ENCODE peak calls at places on chromosomes 6 and 20, in four cellular contexts. Y, S, G and E are unnamed samples.

GRCh38 chr6:15911753-15912504 is 217.0 kb upstream of the MYLIP start:
- DNase-seq in Y (no peak), G (no peak), S (no peak), E (no peak)

GRCh38 chr20:62429455-62430310 is 2.3 kb upstream of the RBBP8NL start:
- DNase-seq in S (no peak), Y (no peak), G (no peak), E (no peak)

GRCh38 chr20:43721429-43722152 is 5.2 kb downstream of the GTSF1L start:
- DNase-seq in S (no peak), Y (no peak), G (no peak), E (peak; percentile 95)

GRCh38 chr20:56439784-56440291 is 27.8 kb downstream of the CASS4 start:
- DNase-seq in S (no peak), Y (no peak), G (no peak), E (peak; percentile 100)

GRCh38 chr20:11445161-11445560 is 472.5 kb upstream of the BTBD3 start:
- DNase-seq in G (no peak), S (no peak), Y (no peak), E (no peak)

GRCh38 chr6:156948807-156949206 is 171.6 kb downstream of the ARID1B start:
- DNase-seq in G (no peak), S (no peak), Y (no peak), E (no peak)

GRCh38 chr6:158816329-158816728 is 2.8 kb downstream of the EZR start:
- DNase-seq in Y (no peak), S (peak; percentile 36), G (no peak), E (no peak)

GRCh38 chr6:125670586-125670985 is 78.8 kb upstream of the HEY2 start:
- DNase-seq in S (no peak), Y (no peak), G (no peak), E (peak; percentile 7)

GRCh38 chr6:75115501-75115900 is 90.4 kb downstream of the COL12A1 start:
- DNase-seq in Y (no peak), G (no peak), S (no peak), E (no peak)

GRCh38 chr6:89118931-89119330 is 1.1 kb upstream of the SRSF12 start:
- DNase-seq in S (no peak), G (no peak), Y (no peak), E (peak; percentile 13)

GRCh38 chr6:7267521-7268091 is 45.4 kb downstream of the SSR1 start:
- DNase-seq in Y (no peak), G (no peak), S (no peak), E (no peak)

GRCh38 chr6:78850621-78851020 is 16.7 kb upstream of the IRAK1BP1 start:
- DNase-seq in S (no peak), Y (no peak), G (no peak), E (no peak)

DNA sequence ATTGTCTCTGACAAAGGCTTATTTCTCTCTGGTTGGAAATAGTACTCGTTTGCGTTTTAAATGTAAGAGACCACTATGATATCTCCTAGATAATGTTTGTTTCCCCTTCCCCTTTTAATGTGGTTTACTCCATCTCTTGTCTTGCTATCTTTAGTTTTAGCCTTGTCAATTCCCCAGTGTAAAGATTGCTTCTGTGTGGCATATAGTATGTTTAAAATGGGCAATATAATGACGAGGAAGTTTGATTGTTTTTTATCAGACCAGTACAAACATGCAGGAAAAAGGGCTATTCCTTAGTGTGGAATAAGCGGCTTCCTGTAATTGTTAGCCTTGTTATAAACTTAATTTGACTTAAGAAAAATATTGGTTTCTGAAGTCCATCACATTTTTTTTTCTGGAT is 3.1 kb downstream of the QKI start:
- DNase-seq in Y (no peak), S (no peak), G (no peak), E (no peak)
- H3K4me3 ChIP-seq in Y (no peak overlapping the region), S (no peak overlapping the region), G (no peak overlapping the region), E (peak overlapping the region; percentile 95)

DNA sequence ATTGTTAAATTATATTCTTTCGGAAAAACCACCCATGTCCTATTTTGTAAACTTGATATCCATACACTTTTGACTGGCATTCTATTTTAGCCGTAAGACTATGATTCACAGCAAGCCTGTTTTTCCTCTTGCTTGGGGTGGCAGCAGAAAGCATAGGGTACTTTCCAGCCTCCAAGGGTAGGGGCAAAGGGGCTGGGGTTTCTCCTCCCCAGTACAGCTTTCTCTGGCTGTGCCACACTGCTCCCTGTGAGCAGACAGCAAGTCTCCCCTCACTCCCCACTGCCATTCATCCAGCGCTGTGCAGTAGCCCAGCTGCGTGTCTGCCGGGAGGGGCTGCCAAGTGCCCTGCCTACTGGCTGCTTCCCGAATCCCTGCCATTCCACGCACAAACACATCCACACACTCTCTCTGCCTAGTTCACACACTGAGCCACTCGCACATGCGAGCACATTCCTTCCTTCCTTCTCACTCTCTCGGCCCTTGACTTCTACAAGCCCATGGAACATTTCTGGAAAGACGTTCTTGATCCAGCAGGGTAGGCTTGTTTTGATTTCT is 2.1 kb upstream of the ESR1 start:
- DNase-seq in Y (no peak), G (no peak), S (no peak), E (peak; percentile 6)
- H3K4me3 ChIP-seq in Y (no peak overlapping the region), G (no peak overlapping the region), S (no peak overlapping the region), E (no peak overlapping the region)

DNA sequence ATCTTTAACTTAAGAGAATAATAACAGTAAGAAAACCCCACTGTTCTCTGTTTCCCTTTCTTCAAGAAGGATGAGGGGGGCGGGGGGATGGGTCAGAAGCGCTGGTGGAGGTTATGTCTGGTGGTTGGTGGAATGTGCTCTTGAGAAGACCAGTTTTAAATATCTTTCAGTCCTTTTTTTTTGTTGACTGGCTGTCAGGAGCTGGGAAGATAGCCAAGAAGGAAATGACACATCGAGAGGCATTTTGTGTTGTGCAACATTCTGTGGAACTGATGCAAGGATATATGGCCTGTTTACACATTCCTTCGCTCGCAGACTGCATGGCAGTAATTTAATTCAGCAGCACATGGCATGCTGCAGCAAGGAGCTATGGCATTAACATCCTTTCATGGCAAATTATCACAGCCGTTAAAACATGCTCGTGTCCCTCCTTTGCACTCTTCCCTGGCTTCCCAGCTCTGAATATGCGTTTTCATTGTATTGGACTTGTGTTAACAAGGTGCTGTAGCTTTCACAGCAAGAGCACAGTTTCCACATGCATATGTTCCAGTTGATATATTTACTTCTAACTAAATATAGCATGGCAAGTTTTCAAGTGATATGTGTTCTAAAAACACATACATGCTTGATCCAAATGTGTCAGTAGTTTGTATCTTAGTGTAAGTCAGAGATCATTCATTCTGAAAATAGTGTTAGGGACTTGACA is 68.2 kb upstream of the SUPT3H start:
- DNase-seq in G (no peak), Y (peak; percentile 12), S (peak; percentile 70), E (peak; percentile 89)
- H3K4me3 ChIP-seq in G (no peak overlapping the region), Y (no peak overlapping the region), S (no peak overlapping the region), E (no peak overlapping the region)

GRCh38 chr20:2799688-2800589 is 488 bp downstream of the CPXM1 start:
- DNase-seq in G (no peak), S (no peak), Y (no peak), E (no peak)

GRCh38 chr20:2800590-2801458 is at the start of gene CPXM1:
- DNase-seq in Y (no peak), S (no peak), G (no peak), E (no peak)

GRCh38 chr20:2798095-2798805 is 2.2 kb downstream of the CPXM1 start:
- DNase-seq in Y (no peak), G (no peak), S (no peak), E (no peak)

GRCh38 chr20:2798814-2799213 is 1.6 kb downstream of the CPXM1 start:
- DNase-seq in G (no peak), Y (no peak), S (no peak), E (no peak)

GRCh38 chr20:2799271-2799670 is 1.2 kb downstream of the CPXM1 start:
- DNase-seq in G (no peak), Y (no peak), S (no peak), E (no peak)
- H3K4me3 ChIP-seq in G (no peak overlapping the region), Y (peak overlapping the region; percentile 50), S (peak overlapping the region; percentile 57), E (no peak overlapping the region)

GRCh38 chr6:56733298-56733697 is 90.6 kb upstream of the DST start:
- DNase-seq in G (no peak), Y (no peak), S (no peak), E (no peak)

GRCh38 chr6:56730663-56731529 is 88.2 kb upstream of the DST start:
- DNase-seq in S (no peak), G (no peak), Y (no peak), E (no peak)

GRCh38 chr6:56729719-56730118 is 87.0 kb upstream of the DST start:
- DNase-seq in Y (no peak), S (no peak), G (no peak), E (no peak)

GRCh38 chr6:56734334-56734733 is 91.6 kb upstream of the DST start:
- DNase-seq in G (no peak), Y (no peak), S (no peak), E (no peak)

DNA sequence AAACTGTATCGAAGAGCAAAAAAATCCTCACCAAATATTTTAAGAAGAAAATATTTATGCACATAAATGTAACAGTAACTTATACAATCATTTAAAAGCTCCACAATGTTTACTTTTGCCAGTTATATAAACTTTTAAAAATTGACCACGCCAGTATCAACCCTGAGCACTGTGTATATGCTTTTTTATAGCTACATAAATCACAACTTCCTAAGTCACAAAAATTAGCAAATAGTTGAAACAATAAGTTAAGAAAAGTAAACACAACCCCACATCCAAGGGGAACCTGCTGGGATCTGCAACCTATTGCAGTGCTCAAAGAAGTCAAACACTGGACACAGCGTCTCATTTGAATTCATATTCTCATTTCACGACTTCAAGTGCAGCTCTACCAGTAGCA is 89.8 kb upstream of the DST start:
- DNase-seq in S (no peak), G (no peak), Y (no peak), E (no peak)
- H3K4me3 ChIP-seq in S (no peak overlapping the region), G (no peak overlapping the region), Y (no peak overlapping the region), E (no peak overlapping the region)

DNA sequence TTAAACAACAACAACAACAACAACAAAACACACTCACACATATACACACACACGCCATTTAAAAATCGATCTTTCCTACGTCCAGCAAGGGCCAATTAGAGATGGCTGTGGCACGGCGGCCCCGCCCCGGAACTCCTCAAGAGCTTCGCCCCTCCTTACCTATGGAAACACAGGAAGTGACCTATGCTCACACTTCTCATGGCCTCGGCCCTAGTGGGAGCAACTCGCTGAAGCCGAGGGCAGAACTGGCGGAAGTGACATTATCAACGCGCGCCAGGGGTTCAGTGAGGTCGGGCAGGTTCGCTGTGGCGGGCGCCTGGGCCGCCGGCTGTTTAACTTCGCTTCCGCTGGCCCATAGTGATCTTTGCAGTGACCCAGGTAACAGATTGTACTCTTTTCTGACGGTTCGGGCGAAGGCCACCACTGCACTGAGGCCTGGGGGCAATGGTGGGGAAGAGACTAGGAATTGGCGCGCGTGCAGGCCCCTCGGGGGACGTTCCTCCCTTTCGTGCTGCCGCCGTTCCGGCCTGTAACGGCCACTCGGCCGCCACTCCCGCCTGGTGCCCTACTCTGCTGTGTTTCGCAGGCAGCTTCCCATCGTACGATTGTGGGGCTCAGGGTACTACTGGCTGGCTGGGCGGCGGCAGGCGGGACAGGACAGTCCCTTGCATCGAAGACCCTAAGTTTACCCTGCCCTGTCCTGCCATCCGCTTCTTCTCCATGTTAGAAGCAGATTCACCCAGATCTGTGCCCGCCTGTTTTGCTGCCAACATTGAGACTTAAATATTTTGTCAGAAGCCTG is at the start of gene TBP:
- DNase-seq in Y (peak; percentile 97), S (peak; percentile 99), G (peak; percentile 98), E (peak; percentile 97)
- H3K4me3 ChIP-seq in Y (peak within 1 kb of the TSS; percentile 78), S (peak within 1 kb of the TSS; percentile 85), G (peak within 1 kb of the TSS; percentile 71), E (peak within 1 kb of the TSS; percentile 92)

GRCh38 chr6:143396497-143397228 is 53.8 kb downstream of the ADAT2 start:
- DNase-seq in Y (no peak), S (no peak), G (no peak), E (no peak)
- H3K4me3 ChIP-seq in Y (no peak overlapping the region), S (no peak overlapping the region), G (no peak overlapping the region), E (no peak overlapping the region)

GRCh38 chr20:45822863-45823262 is 4.2 kb downstream of the TNNC2 start:
- DNase-seq in G (peak; percentile 78), S (no peak), Y (no peak), E (peak; percentile 89)
- H3K4me3 ChIP-seq in G (no peak overlapping the region), S (no peak overlapping the region), Y (no peak overlapping the region), E (peak overlapping the region; percentile 52)